ENCODE peak calls at places on chromosomes 6 and 20, in four cellular contexts. G is K562, B is HepG2, I is GM12878. L is an unnamed sample.

GRCh38 chr6:143698329-143698728 is 20.6 kb downstream of the PHACTR2 start:
- DNase-seq in G (no peak), B (no peak), I (no peak), L (no peak)

GRCh38 chr20:57654998-57655811 is 35.0 kb upstream of the ZBP1 start:
- DNase-seq in G (no peak), B (no peak), I (no peak), L (no peak)

GRCh38 chr20:46713957-46714834 is 4.7 kb downstream of the SLC2A10 start:
- DNase-seq in G (no peak), B (no peak), I (no peak), L (no peak)

GRCh38 chr6:45421700-45422540 is 44.2 kb upstream of the SUPT3H start:
- DNase-seq in G (peak), B (peak), I (no peak), L (peak)

GRCh38 chr6:136607204-136607931 is 57.1 kb upstream of the MAP7 start:
- DNase-seq in G (no peak), B (peak), I (no peak), L (no peak)

GRCh38 chr20:46135856-46136633 is 17.9 kb downstream of the CD40 start:
- DNase-seq in G (no peak), B (no peak), I (no peak), L (no peak)

GRCh38 chr6:401994-402640 is 10.6 kb downstream of the IRF4 start:
- DNase-seq in G (no peak), B (no peak), I (no peak), L (no peak)

GRCh38 chr6:13708679-13709261 is 2.9 kb downstream of the RANBP9 start:
- DNase-seq in G (peak), B (no peak), I (no peak), L (no peak)

GRCh38 chr6:2646346-2646745 is 104.4 kb downstream of the MYLK4 start:
- DNase-seq in G (no peak), B (no peak), I (no peak), L (no peak)

GRCh38 chr20:953742-954141 is 37.6 kb upstream of the ANGPT4 start:
- DNase-seq in G (peak), B (no peak), I (no peak), L (no peak)

GRCh38 chr6:3253597-3253961 is 5.2 kb upstream of the PSMG4 start:
- DNase-seq in G (no peak), B (no peak), I (no peak), L (no peak)

GRCh38 chr6:107113460-107114212 is 1.7 kb downstream of the BEND3 start:
- DNase-seq in G (peak), B (no peak), I (no peak), L (no peak)

GRCh38 chr20:19552144-19552895 is 205.7 kb upstream of the RIN2 start:
- DNase-seq in G (no peak), B (peak), I (no peak), L (peak)

GRCh38 chr20:31707994-31708744 is 14.5 kb downstream of the BCL2L1 start:
- DNase-seq in G (peak), B (no peak), I (no peak), L (no peak)

GRCh38 chr20:22584922-22585785 is 782 bp upstream of the FOXA2 start:
- DNase-seq in G (no peak), B (peak), I (no peak), L (no peak)

GRCh38 chr20:22585786-22586493 is 1.6 kb upstream of the FOXA2 start:
- DNase-seq in G (no peak), B (no peak), I (no peak), L (no peak)

GRCh38 chr20:22583773-22584629 is at the start of gene FOXA2:
- DNase-seq in G (peak), B (peak), I (no peak), L (peak)

GRCh38 chr20:22582386-22582959 is 1.9 kb downstream of the FOXA2 start:
- DNase-seq in G (no peak), B (no peak), I (no peak), L (no peak)

GRCh38 chr20:22584630-22584921 is 204 bp upstream of the FOXA2 start:
- DNase-seq in G (peak), B (peak), I (no peak), L (no peak)
- TF ChIP-seq FOXK2 in G (no peak), B (no peak), I (no peak), L (no peak)

GRCh38 chr6:141561154-141561553 is 571.6 kb upstream of the GJE1 start:
- DNase-seq in G (no peak), B (peak), I (no peak), L (no peak)
- TF ChIP-seq FOXM1 in G (no peak), B (no peak), I (no peak), L (no peak)

GRCh38 chr6:103797738-103798137 is 1062.0 kb downstream of the HACE1 start:
- DNase-seq in G (no peak), B (no peak), I (no peak), L (no peak)
- TF ChIP-seq SP1 in G (no peak), B (no peak), I (no peak), L (no peak)

GRCh38 chr20:22582960-22583772 is 1.2 kb downstream of the FOXA2 start:
- DNase-seq in G (no peak), B (peak), I (no peak), L (no peak)
- TF ChIP-seq FOXK2 in G (no peak), B (no peak), I (no peak), L (no peak)

GRCh38 chr20:34978092-34978744 is 22.6 kb downstream of the MYH7B start:
- DNase-seq in G (no peak), B (no peak), I (no peak), L (no peak)
- TF ChIP-seq FOXM1 in G (no peak), B (no peak), I (no peak), L (no peak)

GRCh38 chr6:147654103-147654845 is 145.8 kb downstream of the SAMD5 start:
- DNase-seq in G (no peak), B (no peak), I (no peak), L (no peak)
- TF ChIP-seq SP1 in G (no peak), B (no peak), I (no peak), L (no peak)

GRCh38 chr6:36888654-36889481 is 3.1 kb downstream of the C6orf89 start:
- DNase-seq in G (peak), B (no peak), I (no peak), L (no peak)
- TF ChIP-seq FOXK2 in G (peak), B (no peak), I (no peak), L (no peak)

GRCh38 chr20:43849496-43850197 is 65.0 kb upstream of the TOX2 start:
- DNase-seq in G (no peak), B (no peak), I (no peak), L (peak)
- TF ChIP-seq FOXM1 in G (no peak), B (no peak), I (no peak), L (no peak)